ENCODE peak calls at places on chromosomes 16 and 17, in six cellular contexts. One of them, this sample, is unnamed.

GRCh38 chr16:57534881-57535658 is 1.3 kb downstream of the CCDC102A start:
- DNase-seq in breast epithelium: peak; percentile 47
- DNase-seq in prostate gland: no peak
- DNase-seq in gastrocnemius medialis: peak; percentile 9
- DNase-seq in GM12892: no peak
- DNase-seq in right lobe of liver: no peak
- DNase-seq in this sample: no peak

GRCh38 chr16:56639045-56639444 is 579 bp downstream of the MT1A start:
- DNase-seq in breast epithelium: no peak
- DNase-seq in prostate gland: no peak
- DNase-seq in gastrocnemius medialis: no peak
- DNase-seq in GM12892: no peak
- DNase-seq in right lobe of liver: no peak
- DNase-seq in this sample: no peak

GRCh38 chr17:67461228-67461780 is 84.2 kb downstream of the PITPNC1 start:
- DNase-seq in breast epithelium: no peak
- DNase-seq in prostate gland: no peak
- DNase-seq in gastrocnemius medialis: no peak
- DNase-seq in GM12892: no peak
- DNase-seq in right lobe of liver: no peak
- DNase-seq in this sample: no peak

GRCh38 chr17:75845933-75846700 is 1.9 kb upstream of the UNC13D start:
- DNase-seq in breast epithelium: no peak
- DNase-seq in prostate gland: no peak
- DNase-seq in gastrocnemius medialis: no peak
- DNase-seq in GM12892: no peak
- DNase-seq in right lobe of liver: no peak
- DNase-seq in this sample: no peak

GRCh38 chr16:81486555-81487061 is 42.0 kb downstream of the CMIP start:
- DNase-seq in breast epithelium: no peak
- DNase-seq in prostate gland: no peak
- DNase-seq in gastrocnemius medialis: no peak
- DNase-seq in GM12892: no peak
- DNase-seq in right lobe of liver: no peak
- DNase-seq in this sample: peak; percentile 56

GRCh38 chr16:2741168-2741567 is 11.3 kb upstream of the SRRM2 start:
- DNase-seq in breast epithelium: no peak
- DNase-seq in prostate gland: no peak
- DNase-seq in gastrocnemius medialis: no peak
- DNase-seq in GM12892: no peak
- DNase-seq in right lobe of liver: no peak
- DNase-seq in this sample: no peak

GRCh38 chr16:83813818-83814653 is 6.3 kb downstream of the HSBP1 start:
- DNase-seq in breast epithelium: no peak
- DNase-seq in prostate gland: no peak
- DNase-seq in gastrocnemius medialis: no peak
- DNase-seq in GM12892: no peak
- DNase-seq in right lobe of liver: no peak
- DNase-seq in this sample: no peak

GRCh38 chr16:28009586-28010373 is 53.7 kb downstream of the GSG1L start:
- DNase-seq in breast epithelium: no peak
- DNase-seq in prostate gland: no peak
- DNase-seq in gastrocnemius medialis: no peak
- DNase-seq in GM12892: no peak
- DNase-seq in right lobe of liver: no peak
- DNase-seq in this sample: no peak

GRCh38 chr17:50127661-50128361 is 2.1 kb downstream of the SAMD14 start:
- DNase-seq in breast epithelium: no peak
- DNase-seq in prostate gland: no peak
- DNase-seq in gastrocnemius medialis: no peak
- DNase-seq in GM12892: no peak
- DNase-seq in right lobe of liver: no peak
- DNase-seq in this sample: no peak

GRCh38 chr16:66374176-66374575 is 7.7 kb downstream of the CDH5 start:
- DNase-seq in breast epithelium: no peak
- DNase-seq in prostate gland: no peak
- DNase-seq in gastrocnemius medialis: no peak
- DNase-seq in GM12892: no peak
- DNase-seq in right lobe of liver: peak; percentile 13
- DNase-seq in this sample: no peak

GRCh38 chr17:60258313-60258712 is 108.5 kb downstream of the CA4 start:
- DNase-seq in breast epithelium: no peak
- DNase-seq in prostate gland: no peak
- DNase-seq in gastrocnemius medialis: no peak
- DNase-seq in GM12892: no peak
- DNase-seq in right lobe of liver: no peak
- DNase-seq in this sample: no peak

GRCh38 chr17:66393038-66393437 is 90.6 kb downstream of the PRKCA start:
- DNase-seq in breast epithelium: no peak
- DNase-seq in prostate gland: no peak
- DNase-seq in gastrocnemius medialis: no peak
- DNase-seq in GM12892: no peak
- DNase-seq in right lobe of liver: no peak
- DNase-seq in this sample: no peak

GRCh38 chr16:1809281-1809801 is 15.8 kb upstream of the IGFALS start:
- DNase-seq in breast epithelium: no peak
- DNase-seq in prostate gland: no peak
- DNase-seq in gastrocnemius medialis: no peak
- DNase-seq in GM12892: no peak
- DNase-seq in right lobe of liver: no peak
- DNase-seq in this sample: no peak

GRCh38 chr16:2799205-2799851 is 1.1 kb downstream of the PRSS41 start:
- DNase-seq in breast epithelium: no peak
- DNase-seq in prostate gland: no peak
- DNase-seq in gastrocnemius medialis: no peak
- DNase-seq in GM12892: no peak
- DNase-seq in right lobe of liver: no peak
- DNase-seq in this sample: no peak

GRCh38 chr17:933168-934083 is 46.1 kb downstream of the NXN start:
- DNase-seq in breast epithelium: no peak
- DNase-seq in prostate gland: peak; percentile 76
- DNase-seq in gastrocnemius medialis: peak; percentile 47
- DNase-seq in GM12892: no peak
- DNase-seq in right lobe of liver: no peak
- DNase-seq in this sample: no peak

GRCh38 chr17:76008630-76009425 is 8.2 kb downstream of the CDK3 start:
- DNase-seq in breast epithelium: no peak
- DNase-seq in prostate gland: no peak
- DNase-seq in gastrocnemius medialis: no peak
- DNase-seq in GM12892: no peak
- DNase-seq in right lobe of liver: no peak
- DNase-seq in this sample: no peak

GRCh38 chr17:78082988-78083387 is 45.6 kb downstream of the TMC6 start:
- DNase-seq in breast epithelium: no peak
- DNase-seq in prostate gland: no peak
- DNase-seq in gastrocnemius medialis: no peak
- DNase-seq in GM12892: no peak
- DNase-seq in right lobe of liver: no peak
- DNase-seq in this sample: no peak

GRCh38 chr16:16857603-16858283 is 478.8 kb downstream of the NPIPA7 start:
- DNase-seq in breast epithelium: no peak
- DNase-seq in prostate gland: peak; percentile 10
- DNase-seq in gastrocnemius medialis: no peak
- DNase-seq in GM12892: no peak
- DNase-seq in right lobe of liver: no peak
- DNase-seq in this sample: no peak

GRCh38 chr17:82244413-82245140 is 15.7 kb downstream of the SLC16A3 start:
- DNase-seq in breast epithelium: no peak
- DNase-seq in prostate gland: no peak
- DNase-seq in gastrocnemius medialis: no peak
- DNase-seq in GM12892: no peak
- DNase-seq in right lobe of liver: no peak
- DNase-seq in this sample: no peak

DNA sequence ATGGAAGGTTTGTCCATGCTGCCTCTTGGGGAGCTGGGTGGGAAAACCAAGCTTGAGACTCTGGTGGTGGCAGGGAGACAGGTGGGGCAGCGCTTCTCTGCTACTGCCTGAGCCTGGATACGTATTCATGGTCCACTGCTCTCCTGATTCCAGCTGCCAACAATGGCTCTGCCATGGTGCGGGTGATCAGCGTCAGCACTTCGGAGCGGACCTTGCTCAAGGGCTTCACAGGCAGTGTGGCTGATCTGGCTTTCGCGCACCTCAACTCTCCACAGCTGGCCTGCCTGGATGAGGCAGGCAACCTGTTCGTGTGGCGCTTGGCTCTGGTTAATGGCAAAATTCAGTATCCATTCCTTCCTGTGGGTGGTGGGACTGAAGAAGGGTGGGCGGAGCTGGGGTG is 4.2 kb downstream of the EDC4 start:
- DNase-seq in breast epithelium: no peak
- DNase-seq in prostate gland: no peak
- DNase-seq in gastrocnemius medialis: no peak
- DNase-seq in GM12892: no peak
- DNase-seq in right lobe of liver: no peak
- DNase-seq in this sample: no peak
- TF ChIP-seq POLR2A in breast epithelium: no peak
- TF ChIP-seq POLR2A in prostate gland: no peak
- TF ChIP-seq POLR2A in gastrocnemius medialis: no peak
- TF ChIP-seq POLR2A in GM12892: no peak
- TF ChIP-seq POLR2A in right lobe of liver: no peak
- TF ChIP-seq POLR2A in this sample: no peak

GRCh38 chr17:10316986-10317834 is 55.6 kb downstream of the MYH13 start:
- DNase-seq in breast epithelium: no peak
- DNase-seq in prostate gland: peak; percentile 33
- DNase-seq in gastrocnemius medialis: no peak
- DNase-seq in GM12892: peak; percentile 36
- DNase-seq in right lobe of liver: peak; percentile 44
- DNase-seq in this sample: peak; percentile 68

GRCh38 chr17:10314332-10314731 is 58.5 kb downstream of the MYH13 start:
- DNase-seq in breast epithelium: no peak
- DNase-seq in prostate gland: no peak
- DNase-seq in gastrocnemius medialis: no peak
- DNase-seq in GM12892: no peak
- DNase-seq in right lobe of liver: no peak
- DNase-seq in this sample: no peak

GRCh38 chr17:10323812-10324610 is 48.8 kb downstream of the MYH13 start:
- DNase-seq in breast epithelium: no peak
- DNase-seq in prostate gland: no peak
- DNase-seq in gastrocnemius medialis: no peak
- DNase-seq in GM12892: no peak
- DNase-seq in right lobe of liver: no peak
- DNase-seq in this sample: no peak

GRCh38 chr17:10313037-10313672 is 59.7 kb downstream of the MYH13 start:
- DNase-seq in breast epithelium: no peak
- DNase-seq in prostate gland: no peak
- DNase-seq in gastrocnemius medialis: no peak
- DNase-seq in GM12892: no peak
- DNase-seq in right lobe of liver: no peak
- DNase-seq in this sample: no peak

DNA sequence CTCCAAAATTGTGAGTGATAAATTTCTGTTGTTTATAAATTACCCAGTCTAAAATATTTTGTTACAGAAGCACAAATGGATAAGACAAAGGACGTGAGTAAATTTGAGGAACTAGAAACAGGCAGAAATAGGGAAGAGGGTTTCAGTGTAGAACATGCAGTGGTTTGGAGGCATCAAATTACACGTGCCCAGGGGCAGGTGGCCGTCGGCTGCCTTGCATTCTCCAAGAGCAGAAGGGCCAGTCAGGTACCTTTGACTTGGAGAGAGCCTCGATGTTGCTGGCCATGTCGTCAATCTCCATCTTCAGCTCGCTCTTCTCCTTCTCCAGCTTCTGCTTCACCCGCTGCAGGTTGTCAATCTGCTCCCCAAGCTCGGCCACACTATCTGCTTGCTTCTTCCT is 54.3 kb downstream of the MYH13 start:
- DNase-seq in breast epithelium: no peak
- DNase-seq in prostate gland: no peak
- DNase-seq in gastrocnemius medialis: no peak
- DNase-seq in GM12892: no peak
- DNase-seq in right lobe of liver: no peak
- DNase-seq in this sample: no peak
- TF ChIP-seq POLR2A in breast epithelium: no peak
- TF ChIP-seq POLR2A in prostate gland: no peak
- TF ChIP-seq POLR2A in gastrocnemius medialis: no peak
- TF ChIP-seq POLR2A in GM12892: no peak
- TF ChIP-seq POLR2A in right lobe of liver: no peak
- TF ChIP-seq POLR2A in this sample: no peak

DNA sequence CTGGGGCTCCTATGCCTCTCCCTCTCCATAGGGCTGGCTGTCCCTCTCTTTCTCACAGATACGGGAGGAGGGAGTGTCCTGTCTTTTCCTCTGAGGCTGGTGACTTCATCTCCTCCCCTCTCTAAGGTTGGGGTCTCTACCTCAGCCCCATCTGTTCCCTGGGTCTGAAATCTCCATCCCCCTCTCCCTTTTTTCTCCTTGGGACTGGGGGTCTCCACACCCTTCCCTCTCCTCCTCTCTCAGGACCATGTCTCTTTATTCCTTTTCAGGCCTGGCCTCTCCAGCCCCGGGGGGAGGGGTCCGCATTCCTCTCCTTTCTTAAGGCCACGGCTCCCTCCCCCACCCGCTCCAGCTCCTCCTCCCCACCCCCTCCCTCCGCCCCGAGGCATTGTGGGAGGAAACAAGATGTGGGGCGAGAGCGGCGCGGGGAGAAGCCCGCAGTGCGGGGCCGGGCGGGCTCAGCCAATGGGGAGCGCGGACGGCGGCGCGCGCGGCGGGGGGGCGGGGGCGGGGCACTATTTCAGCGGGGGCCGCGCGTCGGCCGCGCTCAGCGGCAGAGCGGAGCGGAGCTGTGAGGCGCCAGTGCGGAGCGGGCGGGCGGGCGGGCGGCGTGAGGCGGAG is at the start of gene DYNLL2:
- DNase-seq in breast epithelium: peak; percentile 89
- DNase-seq in prostate gland: peak; percentile 86
- DNase-seq in gastrocnemius medialis: peak; percentile 92
- DNase-seq in GM12892: peak; percentile 85
- DNase-seq in right lobe of liver: peak; percentile 93
- DNase-seq in this sample: peak; percentile 97
- TF ChIP-seq POLR2A in breast epithelium: no peak
- TF ChIP-seq POLR2A in prostate gland: no peak
- TF ChIP-seq POLR2A in gastrocnemius medialis: no peak
- TF ChIP-seq POLR2A in GM12892: no peak
- TF ChIP-seq POLR2A in right lobe of liver: no peak
- TF ChIP-seq POLR2A in this sample: no peak

GRCh38 chr17:4942760-4943508 is 2.9 kb downstream of the RNF167 start:
- DNase-seq in breast epithelium: no peak
- DNase-seq in prostate gland: no peak
- DNase-seq in gastrocnemius medialis: no peak
- DNase-seq in GM12892: no peak
- DNase-seq in right lobe of liver: no peak
- DNase-seq in this sample: no peak
- TF ChIP-seq POLR2A in breast epithelium: no peak
- TF ChIP-seq POLR2A in prostate gland: no peak
- TF ChIP-seq POLR2A in gastrocnemius medialis: no peak
- TF ChIP-seq POLR2A in GM12892: peak; percentile 27
- TF ChIP-seq POLR2A in right lobe of liver: no peak
- TF ChIP-seq POLR2A in this sample: no peak

This sample was measured in heart left ventricle.